ENCODE peak calls at places on chromosomes 3 and 15, in four cellular contexts. One of them, this sample, is unnamed.

GRCh38 chr3:181698263-181698944 is 13.3 kb upstream of the SOX2 start:
- DNase-seq in K562: no peak
- DNase-seq in HepG2: no peak
- DNase-seq in SK-N-SH: peak
- DNase-seq in this sample: no peak

GRCh38 chr15:51649659-51650521 is 27.3 kb upstream of the DMXL2 start:
- DNase-seq in K562: peak
- DNase-seq in SK-N-SH: peak
- DNase-seq in HepG2: peak
- DNase-seq in this sample: peak

GRCh38 chr15:72112805-72113204 is 5.1 kb downstream of the MYO9A start:
- DNase-seq in K562: no peak
- DNase-seq in HepG2: no peak
- DNase-seq in SK-N-SH: no peak
- DNase-seq in this sample: no peak

GRCh38 chr3:195240939-195241338 is 30.0 kb downstream of the XXYLT1 start:
- DNase-seq in HepG2: no peak
- DNase-seq in K562: no peak
- DNase-seq in SK-N-SH: no peak
- DNase-seq in this sample: no peak

GRCh38 chr3:171792549-171792948 is 17.7 kb downstream of the PLD1 start:
- DNase-seq in SK-N-SH: no peak
- DNase-seq in K562: no peak
- DNase-seq in HepG2: peak
- DNase-seq in this sample: no peak

GRCh38 chr3:69090021-69090420 is 5.3 kb downstream of the ARL6IP5 start:
- DNase-seq in HepG2: no peak
- DNase-seq in SK-N-SH: no peak
- DNase-seq in K562: no peak
- DNase-seq in this sample: no peak

GRCh38 chr3:72657666-72658065 is 190.6 kb downstream of the SHQ1 start:
- DNase-seq in SK-N-SH: no peak
- DNase-seq in HepG2: peak
- DNase-seq in K562: no peak
- DNase-seq in this sample: peak

GRCh38 chr3:64385256-64385655 is 160.0 kb upstream of the PRICKLE2 start:
- DNase-seq in SK-N-SH: no peak
- DNase-seq in K562: no peak
- DNase-seq in HepG2: no peak
- DNase-seq in this sample: no peak

GRCh38 chr3:165642761-165643432 is 194.3 kb downstream of the BCHE start:
- DNase-seq in K562: no peak
- DNase-seq in HepG2: no peak
- DNase-seq in SK-N-SH: no peak
- DNase-seq in this sample: no peak

GRCh38 chr3:101229681-101230080 is 90.7 kb downstream of the IMPG2 start:
- DNase-seq in HepG2: peak
- DNase-seq in SK-N-SH: no peak
- DNase-seq in K562: no peak
- DNase-seq in this sample: no peak

GRCh38 chr15:57160823-57161560 is 215.3 kb upstream of the CGNL1 start:
- DNase-seq in SK-N-SH: no peak
- DNase-seq in HepG2: no peak
- DNase-seq in K562: no peak
- DNase-seq in this sample: no peak

GRCh38 chr3:119636194-119636593 is 24.2 kb downstream of the POPDC2 start:
- DNase-seq in SK-N-SH: no peak
- DNase-seq in K562: no peak
- DNase-seq in HepG2: no peak
- DNase-seq in this sample: no peak

GRCh38 chr15:98518823-98519561 is 129.3 kb upstream of the IGF1R start:
- DNase-seq in K562: peak
- DNase-seq in SK-N-SH: peak
- DNase-seq in HepG2: peak
- DNase-seq in this sample: no peak

GRCh38 chr15:66835558-66835878 is 133.5 kb downstream of the SMAD6 start:
- DNase-seq in K562: no peak
- DNase-seq in HepG2: no peak
- DNase-seq in SK-N-SH: no peak
- DNase-seq in this sample: peak

GRCh38 chr15:75171408-75171807 is 30.3 kb upstream of the C15orf39 start:
- DNase-seq in SK-N-SH: no peak
- DNase-seq in K562: no peak
- DNase-seq in HepG2: peak
- DNase-seq in this sample: peak

GRCh38 chr3:190116551-190117067 is 4.1 kb downstream of the P3H2 start:
- DNase-seq in HepG2: no peak
- DNase-seq in K562: no peak
- DNase-seq in SK-N-SH: no peak
- DNase-seq in this sample: no peak

GRCh38 chr15:61102281-61102680 is 126.8 kb downstream of the RORA start:
- DNase-seq in SK-N-SH: no peak
- DNase-seq in HepG2: no peak
- DNase-seq in K562: no peak
- DNase-seq in this sample: no peak

GRCh38 chr15:56211960-56212550 is 31.6 kb downstream of the RFX7 start:
- DNase-seq in HepG2: peak
- DNase-seq in SK-N-SH: no peak
- DNase-seq in K562: no peak
- DNase-seq in this sample: no peak

GRCh38 chr15:25244731-25245585 is 193.9 kb downstream of the UBE3A start:
- DNase-seq in HepG2: no peak
- DNase-seq in SK-N-SH: no peak
- DNase-seq in K562: no peak
- DNase-seq in this sample: no peak

GRCh38 chr15:52006702-52007340 is 12.2 kb upstream of the MAPK6 start:
- DNase-seq in SK-N-SH: no peak
- DNase-seq in HepG2: no peak
- DNase-seq in K562: no peak
- DNase-seq in this sample: peak

GRCh38 chr15:25939122-25939521 is 76.0 kb upstream of the ATP10A start:
- DNase-seq in SK-N-SH: no peak
- DNase-seq in K562: no peak
- DNase-seq in HepG2: no peak
- DNase-seq in this sample: peak

GRCh38 chr3:82133070-82133606 is 371.7 kb upstream of the GBE1 start:
- DNase-seq in K562: peak
- DNase-seq in SK-N-SH: peak
- DNase-seq in HepG2: peak
- DNase-seq in this sample: peak

GRCh38 chr15:81776961-81777360 is 268.9 kb downstream of the MEX3B start:
- DNase-seq in K562: no peak
- DNase-seq in SK-N-SH: no peak
- DNase-seq in HepG2: no peak
- DNase-seq in this sample: no peak

GRCh38 chr3:120652896-120653545 is 29.0 kb downstream of the HGD start:
- DNase-seq in HepG2: no peak
- DNase-seq in K562: no peak
- DNase-seq in SK-N-SH: no peak
- DNase-seq in this sample: no peak

GRCh38 chr3:183532620-183533409 is 22.7 kb downstream of the KLHL6 start:
- DNase-seq in HepG2: no peak
- DNase-seq in K562: peak
- DNase-seq in SK-N-SH: no peak
- DNase-seq in this sample: no peak

GRCh38 chr15:91965501-91966180 is 112.1 kb downstream of the SLCO3A1 start:
- DNase-seq in K562: no peak
- DNase-seq in HepG2: no peak
- DNase-seq in SK-N-SH: no peak
- DNase-seq in this sample: no peak

GRCh38 chr3:130648293-130648692 is 98.3 kb downstream of the PIK3R4 start:
- DNase-seq in HepG2: no peak
- DNase-seq in SK-N-SH: no peak
- DNase-seq in K562: no peak
- DNase-seq in this sample: no peak

GRCh38 chr3:157335677-157336076 is 101.0 kb upstream of the PTX3 start:
- DNase-seq in K562: no peak
- DNase-seq in SK-N-SH: no peak
- DNase-seq in HepG2: no peak
- DNase-seq in this sample: no peak

GRCh38 chr3:38479431-38480092 is 16.6 kb upstream of the EXOG start:
- DNase-seq in HepG2: peak
- DNase-seq in SK-N-SH: peak
- DNase-seq in K562: peak
- DNase-seq in this sample: no peak

GRCh38 chr3:69665026-69665739 is 74.1 kb upstream of the MITF start:
- DNase-seq in SK-N-SH: peak
- DNase-seq in K562: peak
- DNase-seq in HepG2: no peak
- DNase-seq in this sample: no peak

GRCh38 chr3:142447308-142447851 is 457 bp downstream of the XRN1 start:
- DNase-seq in K562: no peak
- DNase-seq in SK-N-SH: no peak
- DNase-seq in HepG2: peak
- DNase-seq in this sample: no peak

GRCh38 chr3:170493712-170494182 is 75.1 kb downstream of the CLDN11 start:
- DNase-seq in K562: no peak
- DNase-seq in HepG2: peak
- DNase-seq in SK-N-SH: no peak
- DNase-seq in this sample: no peak

GRCh38 chr3:24454862-24455261 is 39.8 kb downstream of the THRB start:
- DNase-seq in K562: no peak
- DNase-seq in SK-N-SH: no peak
- DNase-seq in HepG2: no peak
- DNase-seq in this sample: no peak

GRCh38 chr15:79820176-79820575 is 76.6 kb downstream of the MTHFS start:
- DNase-seq in SK-N-SH: no peak
- DNase-seq in K562: no peak
- DNase-seq in HepG2: no peak
- DNase-seq in this sample: no peak

GRCh38 chr15:79816565-79816964 is 80.2 kb downstream of the MTHFS start:
- DNase-seq in HepG2: no peak
- DNase-seq in SK-N-SH: peak
- DNase-seq in K562: no peak
- DNase-seq in this sample: no peak

GRCh38 chr15:79812536-79812935 is 84.3 kb downstream of the MTHFS start:
- DNase-seq in SK-N-SH: no peak
- DNase-seq in K562: no peak
- DNase-seq in HepG2: no peak
- DNase-seq in this sample: no peak

GRCh38 chr15:79811406-79812405 is 85.1 kb downstream of the MTHFS start:
- DNase-seq in SK-N-SH: peak
- DNase-seq in K562: no peak
- DNase-seq in HepG2: no peak
- DNase-seq in this sample: no peak

GRCh38 chr15:79815468-79815867 is 81.3 kb downstream of the MTHFS start:
- DNase-seq in SK-N-SH: no peak
- DNase-seq in HepG2: no peak
- DNase-seq in K562: no peak
- DNase-seq in this sample: no peak
- TF ChIP-seq NFIC in SK-N-SH: no peak
- TF ChIP-seq NFIC in HepG2: no peak
- TF ChIP-seq NFIC in K562: no peak
- TF ChIP-seq NFIC in this sample: no peak

DNA sequence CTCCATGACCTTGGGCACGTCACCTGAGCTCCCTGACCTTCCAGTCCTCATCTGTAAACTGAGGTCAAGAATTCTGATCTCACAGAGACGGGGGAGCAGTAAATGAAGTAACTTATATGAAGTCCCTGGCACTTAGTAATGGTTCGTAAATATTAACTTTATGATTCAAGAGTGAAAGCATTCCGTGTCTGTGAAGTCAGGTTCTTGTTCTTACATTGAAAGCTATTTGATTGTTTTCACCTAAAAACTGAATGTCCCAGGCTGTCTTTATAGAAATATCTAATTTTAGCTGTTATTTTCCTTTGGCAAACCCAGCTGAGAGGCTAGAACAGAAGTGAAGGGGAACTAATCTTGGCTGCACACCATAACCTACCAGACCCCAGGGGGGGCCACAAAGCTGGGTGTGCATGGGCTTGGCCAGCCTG is 84.5 kb downstream of the CHSY1 start:
- DNase-seq in SK-N-SH: no peak
- DNase-seq in K562: no peak
- DNase-seq in HepG2: peak
- DNase-seq in this sample: no peak
- TF ChIP-seq NFIC in SK-N-SH: no peak
- TF ChIP-seq NFIC in K562: no peak
- TF ChIP-seq NFIC in HepG2: no peak
- TF ChIP-seq NFIC in this sample: no peak

DNA sequence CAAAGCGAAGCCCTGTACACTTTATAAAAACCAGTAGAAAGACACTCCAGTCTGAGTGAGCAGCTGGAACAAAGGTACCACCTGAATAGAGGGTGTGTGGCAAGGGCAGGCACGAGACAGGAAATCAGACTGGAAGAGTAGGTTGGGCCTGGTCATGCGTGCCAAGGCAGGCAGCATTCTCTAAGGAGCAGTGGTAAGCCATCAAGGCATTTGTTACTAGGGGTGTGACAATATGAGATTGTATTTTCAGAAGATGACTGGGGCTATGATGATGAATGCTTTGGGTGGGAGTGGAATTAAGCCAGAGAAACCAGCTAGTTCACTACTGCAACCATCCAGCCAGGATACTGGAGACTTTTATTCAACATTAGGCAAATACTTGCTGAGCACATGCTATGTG is 5.0 kb downstream of the JMJD7 start:
- DNase-seq in HepG2: no peak
- DNase-seq in K562: no peak
- DNase-seq in SK-N-SH: no peak
- DNase-seq in this sample: no peak
- TF ChIP-seq NFIC in HepG2: no peak
- TF ChIP-seq NFIC in K562: no peak
- TF ChIP-seq NFIC in SK-N-SH: no peak
- TF ChIP-seq NFIC in this sample: no peak

DNA sequence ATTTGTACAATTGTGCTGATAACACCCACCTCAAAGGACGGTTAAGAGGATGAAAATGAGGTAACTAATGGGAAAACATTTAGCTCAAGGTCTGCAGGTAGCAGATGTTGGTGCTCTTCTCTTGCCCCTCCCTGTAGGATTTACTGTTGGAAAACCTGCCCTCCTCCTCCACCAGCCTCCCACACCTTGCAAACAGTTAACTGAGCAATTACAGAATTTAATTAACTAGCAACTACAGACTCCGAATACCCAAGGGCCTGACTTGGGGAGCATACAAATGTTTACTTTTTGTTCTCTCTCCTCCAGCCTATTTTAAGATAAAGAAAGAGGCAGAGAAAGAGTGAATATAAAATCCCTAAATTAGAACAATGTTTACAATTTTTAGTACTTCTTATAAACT is 62.5 kb upstream of the BOC start:
- DNase-seq in HepG2: no peak
- DNase-seq in K562: no peak
- DNase-seq in SK-N-SH: no peak
- DNase-seq in this sample: no peak
- TF ChIP-seq NFIC in HepG2: no peak
- TF ChIP-seq NFIC in K562: no peak
- TF ChIP-seq NFIC in SK-N-SH: no peak
- TF ChIP-seq NFIC in this sample: no peak